ENCODE peak calls at places on chromosome 7, in six cellular contexts. P is HT1080, K is T-helper 22 cell, V is nucleus accumbens, E is NCI-H82, Z is IMR-90. Q is an unnamed sample.

GRCh38 chr7:130356121-130356759 is 11.6 kb downstream of the CPA5 start:
- DNase-seq in Z (peak; percentile 99), P (peak; percentile 99), V (peak; percentile 44), K (no peak), E (no peak), Q (no peak)

GRCh38 chr7:13946181-13946580 is 43.3 kb downstream of the ETV1 start:
- DNase-seq in P (peak; percentile 34), V (no peak), E (no peak), Z (peak; percentile 65), K (no peak), Q (no peak)

GRCh38 chr7:25206765-25207164 is 21.5 kb downstream of the NPVF start:
- DNase-seq in V (no peak), K (no peak), P (no peak), E (no peak), Z (no peak), Q (no peak)

GRCh38 chr7:117212969-117213877 is 109.6 kb downstream of the WNT2 start:
- DNase-seq in E (peak; percentile 66), P (peak; percentile 65), K (no peak), Z (peak; percentile 75), V (peak; percentile 6), Q (peak; percentile 7)

GRCh38 chr7:156001496-156002260 is 189.4 kb upstream of the SHH start:
- DNase-seq in V (no peak), K (no peak), P (no peak), E (no peak), Z (no peak), Q (no peak)

GRCh38 chr7:147556317-147556716 is 1034.2 kb upstream of the C7orf33 start:
- DNase-seq in Z (no peak), V (no peak), E (peak; percentile 96), K (no peak), P (no peak), Q (no peak)

GRCh38 chr7:82742163-82742562 is 298.6 kb upstream of the CACNA2D1 start:
- DNase-seq in V (no peak), K (no peak), Z (no peak), P (no peak), E (no peak), Q (no peak)

GRCh38 chr7:28178537-28178936 is 2.1 kb downstream of the JAZF1 start:
- DNase-seq in E (no peak), Z (no peak), P (no peak), V (no peak), K (no peak), Q (no peak)